ENCODE peak calls at places on chromosome X, in ten cellular contexts. B is IMR-90, K is HCT116, I is tibial nerve, H is gastrocnemius medialis, C is stomach, Q is upper lobe of left lung, E is right lobe of liver, G is sigmoid colon, L is A549. Y is an unnamed sample.

GRCh38 chrX:5876984-5877655 is 351.5 kb downstream of the NLGN4X start:
- DNase-seq in B (no peak), L (peak; percentile 0), G (no peak), Q (no peak), K (no peak), C (no peak), E (no peak), H (no peak), I (no peak), Y (no peak)

GRCh38 chrX:23904096-23904495 is 3.6 kb downstream of the APOO start:
- DNase-seq in K (no peak), G (no peak), B (peak; percentile 40), E (no peak), C (no peak), Q (no peak), I (no peak), L (no peak), H (no peak), Y (no peak)

GRCh38 chrX:10198254-10198653 is 41.5 kb downstream of the CLCN4 start:
- DNase-seq in G (no peak), H (no peak), K (no peak), C (no peak), Q (no peak), B (peak; percentile 79), L (no peak), E (no peak), I (no peak), Y (no peak)

GRCh38 chrX:153598541-153599191 is at the start of gene CCNQ:
- DNase-seq in L (no peak), G (no peak), H (no peak), K (no peak), Q (peak; percentile 87), C (peak; percentile 30), I (no peak), E (peak; percentile 60), B (peak; percentile 10), Y (no peak)

GRCh38 chrX:102720237-102721168 is at the start of gene GPRASP3:
- DNase-seq in L (peak; percentile 78), G (peak; percentile 90), K (no peak), E (peak; percentile 84), C (peak; percentile 78), Q (peak; percentile 90), H (peak; percentile 75), B (peak; percentile 75), I (peak; percentile 72), Y (no peak)

GRCh38 chrX:141439651-141440050 is 144.9 kb downstream of the SPANXA1 start:
- DNase-seq in G (no peak), L (no peak), B (peak; percentile 1), I (no peak), H (no peak), K (no peak), C (no peak), E (no peak), Q (no peak), Y (no peak)

GRCh38 chrX:151151668-151152267 is 24.6 kb upstream of the GPR50 start:
- DNase-seq in E (no peak), G (no peak), Q (no peak), L (peak; percentile 29), B (peak; percentile 54), C (no peak), H (peak; percentile 12), K (peak; percentile 13), I (peak; percentile 11), Y (no peak)

GRCh38 chrX:130299279-130300009 is 30.7 kb upstream of the ZNF280C start:
- DNase-seq in C (peak; percentile 44), L (no peak), G (no peak), B (no peak), I (no peak), H (no peak), Q (peak; percentile 20), E (no peak), K (no peak), Y (no peak)

GRCh38 chrX:49892552-49892951 is 13.3 kb downstream of the USP27X start:
- DNase-seq in K (no peak), Q (no peak), L (no peak), C (no peak), G (no peak), H (no peak), B (no peak), I (no peak), E (no peak), Y (no peak)

GRCh38 chrX:119878740-119879139 is 7.1 kb downstream of the NDUFA1 start:
- DNase-seq in I (no peak), L (no peak), C (no peak), Q (no peak), K (no peak), G (no peak), E (no peak), H (no peak), B (no peak), Y (no peak)

GRCh38 chrX:119880552-119881437 is 9.2 kb downstream of the NDUFA1 start:
- DNase-seq in E (no peak), K (peak; percentile 23), G (no peak), C (no peak), Q (no peak), H (no peak), I (peak; percentile 9), B (peak; percentile 63), L (peak; percentile 59), Y (no peak)

GRCh38 chrX:119885554-119886428 is 9.9 kb upstream of the AKAP14 start:
- DNase-seq in B (peak; percentile 13), L (no peak), C (no peak), K (no peak), I (no peak), Q (no peak), G (peak; percentile 9), H (no peak), E (no peak), Y (no peak)

DNA sequence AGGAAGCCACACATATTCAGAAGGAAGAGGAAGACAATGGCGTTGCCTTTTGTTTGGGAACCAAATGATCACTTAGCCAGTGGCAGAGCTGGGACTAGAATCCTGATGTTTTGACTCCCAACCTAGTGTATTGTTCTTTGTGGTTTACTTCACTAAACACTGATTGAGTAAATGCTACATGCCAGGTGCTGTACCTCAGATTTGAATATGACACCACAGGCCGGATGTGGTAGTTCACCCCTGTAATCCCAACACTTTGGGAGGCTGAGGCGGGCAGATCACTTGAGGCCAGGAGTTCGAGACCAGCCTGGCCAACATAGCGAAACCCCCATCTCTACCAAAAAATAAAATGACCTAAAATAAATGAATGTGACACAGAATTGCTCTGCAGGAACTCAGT is 8.4 kb downstream of the NDUFA1 start:
- DNase-seq in C (no peak), G (no peak), L (no peak), H (no peak), Q (no peak), E (no peak), B (no peak), I (no peak), K (no peak), Y (no peak)
- H3K27ac ChIP-seq in C (no peak overlapping the region), G (no peak overlapping the region), L (no peak overlapping the region), H (no peak overlapping the region), Q (no peak overlapping the region), E (no peak overlapping the region), B (no peak overlapping the region), I (no peak overlapping the region), K (no peak overlapping the region), Y (no peak overlapping the region)

GRCh38 chrX:154776753-154777152 is 14.1 kb downstream of the DKC1 start:
- DNase-seq in G (no peak), H (no peak), C (no peak), K (no peak), I (no peak), L (no peak), Q (no peak), B (no peak), E (no peak), Y (no peak)
- TF ChIP-seq POLR2A in G (no peak), H (no peak), C (no peak), K (no peak), I (no peak), L (no peak), Q (no peak), B (no peak), E (no peak), Y (no peak)

GRCh38 chrX:119427795-119428185 is 28.7 kb downstream of the SLC25A43 start:
- DNase-seq in E (no peak), C (no peak), L (no peak), Q (no peak), K (no peak), I (no peak), G (no peak), B (no peak), H (no peak), Y (no peak)

GRCh38 chrX:119429471-119429870 is 30.3 kb downstream of the SLC25A43 start:
- DNase-seq in E (no peak), G (no peak), K (no peak), Q (no peak), C (no peak), I (no peak), H (no peak), B (no peak), L (no peak), Y (no peak)

GRCh38 chrX:119423631-119424030 is 24.5 kb downstream of the SLC25A43 start:
- DNase-seq in I (no peak), Q (no peak), K (peak; percentile 23), B (peak; percentile 41), E (no peak), C (no peak), L (no peak), G (no peak), H (no peak), Y (no peak)

GRCh38 chrX:119425050-119425449 is 25.9 kb downstream of the SLC25A43 start:
- DNase-seq in I (no peak), C (no peak), E (no peak), Q (no peak), K (no peak), L (no peak), H (no peak), B (no peak), G (no peak), Y (no peak)

GRCh38 chrX:119427024-119427794 is 28.1 kb downstream of the SLC25A43 start:
- DNase-seq in K (no peak), G (no peak), C (no peak), H (no peak), I (no peak), Q (no peak), E (peak; percentile 72), L (no peak), B (peak; percentile 34), Y (no peak)
- H3K27ac ChIP-seq in K (no peak overlapping the region), G (no peak overlapping the region), C (no peak overlapping the region), H (no peak overlapping the region), I (no peak overlapping the region), Q (no peak overlapping the region), E (peak overlapping the region; percentile 23), L (peak overlapping the region; percentile 22), B (no peak overlapping the region), Y (no peak overlapping the region)

DNA sequence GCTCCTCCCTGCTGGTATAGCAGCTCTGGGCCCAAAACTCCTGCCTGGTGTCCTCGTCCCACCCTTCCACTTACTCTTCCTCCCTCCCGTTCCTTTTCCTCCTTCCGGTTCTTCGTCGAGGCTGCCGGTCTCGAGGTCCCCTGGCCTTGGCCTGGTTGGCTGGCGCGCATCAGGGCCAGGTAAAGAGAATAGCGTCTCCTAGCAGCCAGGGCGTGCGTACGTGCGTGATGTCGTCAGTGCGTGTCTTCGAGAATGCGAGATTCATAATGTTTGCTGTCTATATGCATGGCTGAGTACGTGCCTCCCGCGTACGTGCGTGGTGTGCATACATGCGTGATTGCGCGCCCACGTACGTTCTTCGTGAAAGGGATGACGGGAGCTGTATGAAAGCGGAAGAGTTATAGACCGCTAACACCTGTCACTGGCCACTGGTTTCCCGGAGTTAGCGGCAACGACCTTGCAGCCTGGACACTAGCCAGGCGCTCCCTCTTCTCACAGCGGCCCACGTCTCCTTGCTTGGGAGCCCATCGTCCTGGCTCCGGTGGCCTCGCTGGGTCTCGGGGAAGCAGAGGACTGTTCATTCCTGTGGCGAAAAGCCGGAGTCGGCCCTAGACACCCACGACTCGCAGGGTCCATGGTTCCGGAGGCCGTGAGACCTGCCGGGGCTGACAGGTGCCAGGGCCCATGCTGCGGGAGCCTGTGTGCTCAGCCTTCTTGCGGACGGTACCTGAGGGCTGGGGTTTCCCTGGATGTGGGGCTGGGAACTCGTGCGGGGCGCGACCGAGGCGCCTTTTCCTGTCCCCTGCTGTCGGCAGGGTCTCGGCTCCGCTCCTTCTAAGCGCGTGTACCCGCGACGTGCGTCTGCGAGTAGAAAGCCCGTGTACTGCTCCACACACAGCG is at the start of gene EOLA1:
- DNase-seq in B (peak; percentile 98), L (peak; percentile 72), G (peak; percentile 94), Q (peak; percentile 79), K (peak; percentile 90), C (peak; percentile 89), I (peak; percentile 68), E (peak; percentile 90), H (peak; percentile 92), Y (peak; percentile 79)
- TF ChIP-seq POLR2A in B (peak; percentile 87), L (peak; percentile 39), G (no peak), Q (no peak), K (peak; percentile 60), C (no peak), I (no peak), E (peak; percentile 64), H (peak; percentile 55), Y (peak; percentile 47)

Y was measured in esophagus squamous epithelium.